ENCODE peak calls at places on chromosomes 6 and 20, in eight cellular contexts. M is adrenal gland; K is aorta; F is transverse colon; A is lung; R is CD8-positive, alpha-beta memory T cell; S is heart left ventricle; I is pancreas. J is an unnamed sample.

GRCh38 chr6:16583151-16583762 is 178.0 kb downstream of the ATXN1 start:
- DNase-seq in M (no peak), K (no peak), F (peak; percentile 22), A (no peak), R (no peak), S (no peak), I (no peak), J (no peak)

GRCh38 chr6:165417298-165417865 is 108.0 kb upstream of the C6orf118 start:
- DNase-seq in M (no peak), K (no peak), F (no peak), A (no peak), R (no peak), S (no peak), I (no peak), J (no peak)

GRCh38 chr6:110875548-110876169 is 1.1 kb downstream of the AMD1 start:
- DNase-seq in M (peak; percentile 72), K (peak; percentile 90), F (peak; percentile 63), A (peak; percentile 58), R (peak; percentile 79), S (peak; percentile 83), I (peak; percentile 76), J (peak; percentile 74)

GRCh38 chr20:49786671-49787370 is 25.8 kb upstream of the SLC9A8 start:
- DNase-seq in M (no peak), K (no peak), F (no peak), A (no peak), R (no peak), S (no peak), I (no peak), J (no peak)

GRCh38 chr6:43916924-43917877 is 147.2 kb downstream of the VEGFA start:
- DNase-seq in M (peak; percentile 81), K (no peak), F (peak; percentile 82), A (peak; percentile 58), R (no peak), S (no peak), I (peak; percentile 80), J (peak; percentile 89)

GRCh38 chr6:13141392-13141791 is 186.9 kb downstream of the TBC1D7 start:
- DNase-seq in M (no peak), K (no peak), F (no peak), A (no peak), R (no peak), S (no peak), I (no peak), J (no peak)

GRCh38 chr20:17664025-17664638 is 17.9 kb downstream of the RRBP1 start:
- DNase-seq in M (no peak), K (no peak), F (peak; percentile 7), A (no peak), R (no peak), S (peak; percentile 20), I (no peak), J (no peak)

GRCh38 chr20:25437153-25437581 is 29.7 kb downstream of the GINS1 start:
- DNase-seq in M (no peak), K (no peak), F (no peak), A (no peak), R (no peak), S (no peak), I (no peak), J (no peak)

GRCh38 chr6:35664945-35665344 is 23.8 kb downstream of the FKBP5 start:
- DNase-seq in M (no peak), K (no peak), F (no peak), A (no peak), R (no peak), S (no peak), I (no peak), J (no peak)

GRCh38 chr6:169619650-169620049 is 82.2 kb downstream of the WDR27 start:
- DNase-seq in M (no peak), K (no peak), F (no peak), A (no peak), R (no peak), S (no peak), I (no peak), J (no peak)

GRCh38 chr20:42775866-42776265 is 413.8 kb downstream of the PTPRT start:
- DNase-seq in M (no peak), K (no peak), F (no peak), A (no peak), R (no peak), S (no peak), I (no peak), J (no peak)

GRCh38 chr6:113632220-113632864 is 224.8 kb upstream of the MARCKS start:
- DNase-seq in M (peak; percentile 73), K (no peak), F (peak; percentile 54), A (peak; percentile 29), R (no peak), S (peak; percentile 33), I (peak; percentile 61), J (peak; percentile 79)

GRCh38 chr6:83824388-83824801 is 28.8 kb upstream of the RIPPLY2 start:
- DNase-seq in M (no peak), K (no peak), F (no peak), A (no peak), R (no peak), S (no peak), I (no peak), J (no peak)

GRCh38 chr6:5059036-5059896 is 25.9 kb upstream of the PPP1R3G start:
- DNase-seq in M (no peak), K (no peak), F (peak; percentile 26), A (no peak), R (no peak), S (no peak), I (no peak), J (no peak)

GRCh38 chr20:2911200-2911599 is 37.9 kb downstream of the PTPRA start:
- DNase-seq in M (no peak), K (no peak), F (no peak), A (no peak), R (no peak), S (no peak), I (no peak), J (no peak)

GRCh38 chr20:33166533-33167113 is 1.3 kb upstream of the BPIFA2 start:
- DNase-seq in M (no peak), K (no peak), F (no peak), A (no peak), R (no peak), S (no peak), I (no peak), J (no peak)

GRCh38 chr6:72363844-72364740 is 257.8 kb upstream of the KCNQ5 start:
- DNase-seq in M (peak; percentile 2), K (no peak), F (no peak), A (no peak), R (no peak), S (no peak), I (no peak), J (no peak)

GRCh38 chr20:63194007-63194820 is 21.7 kb downstream of the YTHDF1 start:
- DNase-seq in M (no peak), K (no peak), F (no peak), A (no peak), R (no peak), S (no peak), I (no peak), J (no peak)

GRCh38 chr6:54535568-54535967 is 227.3 kb downstream of the TINAG start:
- DNase-seq in M (no peak), K (no peak), F (no peak), A (no peak), R (no peak), S (no peak), I (no peak), J (no peak)

GRCh38 chr6:37561361-37561760 is 61.7 kb upstream of the CCDC167 start:
- DNase-seq in M (no peak), K (no peak), F (no peak), A (no peak), R (no peak), S (no peak), I (no peak), J (no peak)

GRCh38 chr6:37566209-37566859 is 66.6 kb upstream of the CCDC167 start:
- DNase-seq in M (peak; percentile 54), K (peak; percentile 88), F (peak; percentile 54), A (peak; percentile 34), R (peak; percentile 68), S (no peak), I (peak; percentile 86), J (peak; percentile 58)

GRCh38 chr6:37569317-37569716 is 69.6 kb upstream of the CCDC167 start:
- DNase-seq in M (no peak), K (no peak), F (no peak), A (no peak), R (no peak), S (no peak), I (no peak), J (no peak)

GRCh38 chr6:37569999-37570776 is 70.5 kb upstream of the CCDC167 start:
- DNase-seq in M (no peak), K (no peak), F (no peak), A (no peak), R (no peak), S (no peak), I (no peak), J (no peak)

GRCh38 chr6:37565267-37566208 is 65.8 kb upstream of the CCDC167 start:
- DNase-seq in M (no peak), K (no peak), F (no peak), A (no peak), R (no peak), S (no peak), I (no peak), J (no peak)
- H3K4me3 ChIP-seq in M (peak overlapping the region; percentile 15), K (peak overlapping the region; percentile 13), F (peak overlapping the region; percentile 13), A (no peak overlapping the region), R (peak overlapping the region; percentile 27), S (peak overlapping the region; percentile 32), I (no peak overlapping the region), J (peak overlapping the region; percentile 45)

GRCh38 chr20:23160536-23161243 is 74.6 kb upstream of the CD93 start:
- DNase-seq in M (no peak), K (no peak), F (no peak), A (no peak), R (no peak), S (peak; percentile 71), I (no peak), J (no peak)
- H3K4me1 ChIP-seq in M (no peaks in the 10 kb centered on the region), K (peaks cover 5% of the 10 kb centered on the region), F (peaks cover 77% of the 10 kb centered on the region), A (peaks cover 7% of the 10 kb centered on the region), R (no peaks in the 10 kb centered on the region), S (peaks cover 75% of the 10 kb centered on the region), I (no peaks in the 10 kb centered on the region), J (no peaks in the 10 kb centered on the region)

GRCh38 chr6:50842446-50842845 is 23.8 kb downstream of the TFAP2B start:
- DNase-seq in M (no peak), K (no peak), F (no peak), A (no peak), R (no peak), S (no peak), I (no peak), J (no peak)
- H3K4me3 ChIP-seq in M (no peak overlapping the region), K (no peak overlapping the region), F (no peak overlapping the region), A (no peak overlapping the region), R (no peak overlapping the region), S (no peak overlapping the region), I (no peak overlapping the region), J (no peak overlapping the region)

DNA sequence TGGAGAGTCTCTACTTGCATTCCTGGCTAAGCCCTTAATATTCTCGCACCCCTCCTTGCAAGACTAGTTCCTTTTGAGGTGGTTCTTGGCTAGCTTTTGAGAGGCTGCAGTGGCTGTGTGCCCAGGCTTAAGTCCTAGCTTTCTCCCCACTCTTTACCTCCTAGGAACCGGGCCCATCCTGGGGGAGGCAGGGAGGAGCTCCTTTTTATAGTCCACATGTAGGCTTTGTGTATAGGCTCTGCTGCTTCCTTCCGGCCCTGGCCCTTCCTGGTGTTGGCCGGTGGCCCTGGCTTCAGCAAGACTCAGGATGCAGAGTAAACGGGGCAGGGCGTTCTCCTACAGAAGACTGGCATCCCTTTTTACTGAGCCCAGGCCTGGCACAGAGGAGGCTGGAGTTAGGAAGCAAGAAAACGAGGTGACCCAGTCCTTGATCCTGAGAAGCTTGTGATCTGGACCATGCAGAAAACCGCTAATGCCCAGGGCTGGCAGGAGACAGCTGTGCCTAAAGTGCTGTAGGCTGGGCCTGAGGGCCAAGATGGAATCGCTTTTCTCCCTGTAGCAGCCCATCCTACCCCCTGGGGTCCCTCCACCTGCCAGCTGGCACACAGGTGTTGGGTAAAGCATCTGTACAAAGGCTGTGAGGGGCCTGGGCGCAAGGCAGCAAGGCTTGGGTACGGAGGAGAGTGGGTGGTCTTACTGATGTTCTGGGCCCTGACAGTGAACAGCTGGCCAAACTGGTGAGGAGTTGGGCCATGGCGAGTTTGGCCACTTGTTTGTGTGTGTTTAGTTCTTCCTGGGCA is 8.7 kb downstream of the PLCG1 start:
- DNase-seq in M (peak; percentile 25), K (peak; percentile 80), F (no peak), A (peak; percentile 60), R (no peak), S (peak; percentile 72), I (no peak), J (no peak)
- H3K4me1 ChIP-seq in M (peaks cover 15% of the 10 kb centered on the region), K (peaks cover 4% of the 10 kb centered on the region), F (peaks cover 78% of the 10 kb centered on the region), A (peaks cover 38% of the 10 kb centered on the region), R (peaks cover 100% of the 10 kb centered on the region), S (peaks cover 100% of the 10 kb centered on the region), I (no peaks in the 10 kb centered on the region), J (peaks cover 32% of the 10 kb centered on the region)

J was measured in Peyer's patch.